ENCODE peak calls at places on chromosomes 13 and 19, in four cellular contexts. Z is fibroblast of lung, U is K562, E is Peyer's patch. F is an unnamed sample.

GRCh38 chr13:48235100-48235813 is 2.3 kb downstream of the ITM2B start:
- DNase-seq in Z (peak), U (no peak), E (peak), F (peak)

GRCh38 chr13:95386370-95386769 is 85.1 kb upstream of the ABCC4 start:
- DNase-seq in Z (no peak), U (no peak), E (no peak), F (no peak)

GRCh38 chr13:51832471-51833152 is 12.4 kb downstream of the TMEM272 start:
- DNase-seq in Z (peak), U (peak), E (peak), F (peak)

GRCh38 chr13:100245099-100245498 is 156.2 kb downstream of the PCCA start:
- DNase-seq in Z (peak), U (no peak), E (no peak), F (no peak)

GRCh38 chr19:35110974-35111373 is 4.6 kb upstream of the FXYD3 start:
- DNase-seq in Z (no peak), U (peak), E (no peak), F (no peak)

GRCh38 chr13:47250141-47250540 is 353.3 kb upstream of the HTR2A start:
- DNase-seq in Z (peak), U (no peak), E (no peak), F (no peak)

GRCh38 chr13:109784590-109785140 is 1.7 kb downstream of the IRS2 start:
- DNase-seq in Z (peak), U (no peak), E (peak), F (peak)

GRCh38 chr13:104937881-104938280 is 1597.6 kb downstream of the EFNB2 start:
- DNase-seq in Z (no peak), U (no peak), E (no peak), F (no peak)

GRCh38 chr13:80458546-80458945 is 117.6 kb upstream of the SPRY2 start:
- DNase-seq in Z (no peak), U (no peak), E (no peak), F (no peak)

GRCh38 chr13:111115841-111116500 is 861 bp downstream of the ARHGEF7 start:
- DNase-seq in Z (peak), U (no peak), E (no peak), F (no peak)

GRCh38 chr13:69999875-70000274 is 107.8 kb upstream of the ATXN8OS start:
- DNase-seq in Z (no peak), U (no peak), E (no peak), F (no peak)

GRCh38 chr19:54448037-54448773 is 794 bp upstream of the LENG8 start:
- DNase-seq in Z (peak), U (peak), E (peak), F (peak)

GRCh38 chr19:37988758-37989635 is 82.0 kb downstream of the SIPA1L3 start:
- DNase-seq in Z (peak), U (no peak), E (no peak), F (no peak)

GRCh38 chr13:35964764-35965163 is 166.4 kb downstream of the DCLK1 start:
- DNase-seq in Z (no peak), U (no peak), E (no peak), F (no peak)

GRCh38 chr19:46635920-46636761 is at the start of gene GNG8:
- DNase-seq in Z (no peak), U (peak), E (no peak), F (no peak)

GRCh38 chr13:37492061-37492460 is 106.5 kb downstream of the POSTN start:
- DNase-seq in Z (peak), U (no peak), E (no peak), F (no peak)

GRCh38 chr13:50867641-50867952 is 24.1 kb upstream of the DLEU7 start:
- DNase-seq in Z (no peak), U (no peak), E (no peak), F (no peak)

GRCh38 chr19:3366104-3366760 is at the start of gene NFIC:
- DNase-seq in Z (peak), U (peak), E (peak), F (peak)

GRCh38 chr19:51742736-51743288 is 8.9 kb downstream of the FPR1 start:
- DNase-seq in Z (peak), U (no peak), E (no peak), F (no peak)

GRCh38 chr13:42119091-42119490 is 70.6 kb downstream of the DGKH start:
- DNase-seq in Z (no peak), U (no peak), E (no peak), F (no peak)

GRCh38 chr19:3096902-3097326 is 2.8 kb downstream of the GNA11 start:
- DNase-seq in Z (no peak), U (no peak), E (no peak), F (no peak)

GRCh38 chr13:95530178-95530577 is 22.3 kb upstream of the CLDN10 start:
- DNase-seq in Z (peak), U (no peak), E (no peak), F (no peak)

GRCh38 chr13:49410006-49410405 is 33.9 kb downstream of the CAB39L start:
- DNase-seq in Z (no peak), U (no peak), E (no peak), F (no peak)

GRCh38 chr13:114089341-114089740 is 43.1 kb downstream of the RASA3 start:
- DNase-seq in Z (no peak), U (no peak), E (peak), F (no peak)

GRCh38 chr19:41299046-41299754 is 10.8 kb upstream of the CCDC97 start:
- DNase-seq in Z (peak), U (no peak), E (peak), F (no peak)

GRCh38 chr19:6048348-6048747 is 62.0 kb downstream of the RFX2 start:
- DNase-seq in Z (no peak), U (no peak), E (peak), F (no peak)
- H3K4me3 ChIP-seq in Z (no peak), U (no peak), E (no peak), F (no peak)

DNA sequence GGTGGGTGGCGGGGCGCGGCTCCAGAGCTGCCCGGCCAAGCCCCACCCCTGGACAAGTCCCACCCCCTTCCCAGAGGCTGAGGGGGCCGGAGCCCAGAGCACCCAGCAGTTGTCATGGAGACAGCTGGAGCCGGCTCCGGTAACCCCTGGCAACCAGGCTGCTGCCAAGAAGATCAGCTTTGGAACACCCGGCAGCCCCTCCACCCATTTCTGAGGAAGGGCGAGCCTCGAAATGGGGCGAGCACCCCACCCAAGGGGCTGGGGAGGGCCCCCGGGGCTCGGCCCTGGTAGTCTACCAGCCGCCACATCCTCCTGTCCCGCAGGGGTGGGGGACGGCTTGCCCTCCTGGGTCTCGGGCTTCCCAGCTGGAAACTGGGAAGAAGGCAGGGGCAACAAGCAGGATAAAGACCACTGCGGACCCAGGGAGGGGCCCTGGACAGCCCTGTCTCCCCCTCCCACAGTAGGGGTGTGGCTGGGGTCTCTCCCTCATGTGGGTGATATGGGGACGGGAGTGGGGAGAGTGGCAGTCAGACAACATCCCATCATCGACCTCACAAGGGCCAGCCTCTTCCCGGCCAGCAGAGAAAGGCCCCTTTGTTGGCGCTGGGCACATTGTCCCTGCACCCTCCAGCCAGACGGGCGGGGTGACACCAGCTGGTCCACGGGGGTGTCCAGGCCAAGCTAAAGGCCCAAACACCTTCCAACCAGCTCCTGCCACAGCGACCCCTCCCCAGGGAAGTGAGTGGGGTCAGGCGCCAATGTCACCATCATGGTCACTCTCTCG is 1.5 kb downstream of the CERS1 start:
- DNase-seq in Z (peak), U (peak), E (no peak), F (peak)
- H3K4me3 ChIP-seq in Z (peak), U (no peak), E (peak), F (peak)

GRCh38 chr13:33659894-33660293 is 158.1 kb upstream of the RFC3 start:
- DNase-seq in Z (no peak), U (no peak), E (no peak), F (no peak)

GRCh38 chr13:33662392-33662791 is 155.6 kb upstream of the RFC3 start:
- DNase-seq in Z (no peak), U (no peak), E (no peak), F (no peak)

GRCh38 chr13:33651766-33652165 is 166.2 kb upstream of the RFC3 start:
- DNase-seq in Z (no peak), U (no peak), E (no peak), F (no peak)

DNA sequence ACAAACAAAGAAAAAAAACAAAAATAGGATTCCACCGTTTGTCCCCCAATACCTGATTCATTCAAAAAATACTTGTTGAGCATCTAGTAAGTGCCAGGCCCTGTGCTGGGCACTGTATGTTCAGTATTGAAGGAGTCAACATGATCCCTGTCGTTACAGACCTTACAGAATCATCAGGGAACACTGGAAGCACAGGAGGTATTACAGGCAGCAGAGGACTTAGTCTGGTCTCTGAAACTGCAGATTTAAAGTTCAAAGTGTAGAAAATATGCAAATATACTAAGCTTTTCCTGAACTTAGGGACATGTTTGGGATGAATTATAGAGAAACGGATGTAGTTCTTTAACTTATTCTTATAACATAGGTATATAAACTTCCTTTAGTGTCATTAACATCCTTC is 160.7 kb upstream of the RFC3 start:
- DNase-seq in Z (no peak), U (no peak), E (no peak), F (no peak)
- H3K4me3 ChIP-seq in Z (no peak), U (no peak), E (no peak), F (no peak)

DNA sequence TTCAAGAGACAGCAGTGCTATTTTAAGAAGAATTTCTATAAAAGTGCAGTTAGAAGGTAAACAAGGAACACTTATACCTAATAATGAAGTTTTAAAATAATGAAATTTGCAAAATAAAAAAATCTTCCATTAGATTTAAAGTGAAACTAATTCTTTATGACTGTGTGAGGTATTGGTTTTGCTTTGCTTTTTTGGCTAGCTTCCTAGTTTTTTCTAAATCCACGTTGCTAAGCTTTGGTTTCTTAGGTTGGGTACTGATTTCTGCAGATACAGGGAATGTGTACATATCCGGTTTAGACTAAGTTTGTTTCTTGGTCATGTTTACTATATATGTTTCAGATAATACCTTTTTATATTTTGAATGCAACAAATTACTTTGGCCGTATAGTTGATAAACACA is 59.8 kb downstream of the SLC7A9 start:
- DNase-seq in Z (no peak), U (no peak), E (no peak), F (no peak)
- H3K4me3 ChIP-seq in Z (no peak), U (no peak), E (no peak), F (no peak)

GRCh38 chr19:4401482-4402170 is 814 bp upstream of the CHAF1A start:
- DNase-seq in Z (no peak), U (no peak), E (no peak), F (no peak)
- H3K4me3 ChIP-seq in Z (peak), U (peak), E (peak), F (peak)

GRCh38 chr19:15555759-15556633 is 47.7 kb downstream of the CYP4F22 start:
- DNase-seq in Z (peak), U (peak), E (peak), F (peak)

GRCh38 chr19:15557223-15557622 is 48.9 kb downstream of the CYP4F22 start:
- DNase-seq in Z (no peak), U (no peak), E (peak), F (no peak)

GRCh38 chr19:15562145-15562544 is 52.9 kb upstream of the CYP4F8 start:
- DNase-seq in Z (no peak), U (no peak), E (no peak), F (no peak)

GRCh38 chr19:15551183-15552004 is 43.1 kb downstream of the CYP4F22 start:
- DNase-seq in Z (no peak), U (peak), E (peak), F (peak)

GRCh38 chr19:15556634-15557181 is 48.4 kb downstream of the CYP4F22 start:
- DNase-seq in Z (no peak), U (no peak), E (no peak), F (no peak)
- H3K4me3 ChIP-seq in Z (no peak), U (no peak), E (no peak), F (no peak)

GRCh38 chr19:40216013-40216776 is 2.0 kb downstream of the TTC9B start:
- DNase-seq in Z (no peak), U (no peak), E (no peak), F (no peak)
- H3K4me3 ChIP-seq in Z (no peak), U (no peak), E (no peak), F (no peak)

DNA sequence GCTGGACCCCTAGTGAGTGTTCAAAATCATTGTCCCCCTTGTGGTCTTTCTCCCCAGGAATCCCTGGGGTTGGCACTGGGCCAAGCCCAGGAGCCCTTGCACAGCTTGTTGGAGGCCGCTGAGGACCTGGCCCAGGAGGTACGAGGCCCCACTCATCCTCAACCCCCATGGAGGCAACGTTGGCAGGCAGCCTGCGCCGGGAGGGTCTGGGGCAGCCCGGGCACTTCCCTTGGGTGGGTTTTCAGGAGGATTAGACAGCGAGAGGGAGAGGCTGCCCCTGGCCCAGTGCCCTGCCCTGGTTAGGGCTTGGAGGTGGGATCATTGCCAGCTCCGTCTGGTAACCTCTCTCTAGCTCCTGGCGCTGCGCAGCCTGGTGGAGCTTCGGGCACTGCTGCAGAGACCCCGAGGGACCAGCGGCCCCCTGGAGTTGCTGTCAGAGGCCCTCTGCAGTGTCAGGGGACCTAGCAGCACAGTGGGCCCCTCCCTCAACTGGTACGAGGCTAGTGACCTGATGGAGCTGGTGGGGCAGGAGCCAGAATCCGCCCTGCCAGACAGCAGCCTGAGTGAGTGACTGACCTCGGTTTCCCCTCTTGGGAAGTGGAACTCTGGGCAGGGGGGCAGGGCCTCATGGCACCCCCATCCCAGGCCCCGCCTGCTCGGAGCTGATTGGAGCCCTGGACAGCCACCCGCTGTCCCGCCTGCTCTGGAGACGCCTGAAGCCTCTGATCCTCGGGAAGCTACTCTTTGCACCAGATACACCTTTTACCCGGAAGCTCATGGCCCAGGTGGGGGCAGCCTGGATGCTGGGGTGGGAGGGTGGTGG is 3.0 kb downstream of the ABCA7 start:
- DNase-seq in Z (no peak), U (no peak), E (no peak), F (peak)
- H3K4me3 ChIP-seq in Z (no peak), U (peak), E (peak), F (peak)

DNA sequence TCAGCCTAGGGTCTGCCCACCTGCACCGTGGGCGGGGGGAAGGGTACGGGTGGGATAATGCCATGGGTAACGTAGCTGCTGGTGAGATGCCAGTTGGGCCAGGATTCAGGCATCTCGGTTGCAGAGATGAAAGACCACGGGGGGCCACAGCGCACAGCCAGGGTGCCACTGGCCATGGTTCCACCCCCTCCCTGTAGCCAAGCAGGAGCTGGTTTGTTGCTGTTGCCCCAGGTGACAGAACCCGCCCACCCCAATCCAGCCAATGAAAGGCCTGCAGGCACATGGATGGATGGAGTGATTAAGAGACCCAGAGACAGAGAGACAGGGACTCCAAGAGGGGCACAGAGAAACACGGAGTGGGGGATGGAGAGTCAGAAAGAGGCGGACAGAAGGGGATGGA is 1.0 kb upstream of the CGB7 start:
- DNase-seq in Z (peak), U (peak), E (no peak), F (peak)
- H3K4me3 ChIP-seq in Z (no peak), U (no peak), E (no peak), F (no peak)

DNA sequence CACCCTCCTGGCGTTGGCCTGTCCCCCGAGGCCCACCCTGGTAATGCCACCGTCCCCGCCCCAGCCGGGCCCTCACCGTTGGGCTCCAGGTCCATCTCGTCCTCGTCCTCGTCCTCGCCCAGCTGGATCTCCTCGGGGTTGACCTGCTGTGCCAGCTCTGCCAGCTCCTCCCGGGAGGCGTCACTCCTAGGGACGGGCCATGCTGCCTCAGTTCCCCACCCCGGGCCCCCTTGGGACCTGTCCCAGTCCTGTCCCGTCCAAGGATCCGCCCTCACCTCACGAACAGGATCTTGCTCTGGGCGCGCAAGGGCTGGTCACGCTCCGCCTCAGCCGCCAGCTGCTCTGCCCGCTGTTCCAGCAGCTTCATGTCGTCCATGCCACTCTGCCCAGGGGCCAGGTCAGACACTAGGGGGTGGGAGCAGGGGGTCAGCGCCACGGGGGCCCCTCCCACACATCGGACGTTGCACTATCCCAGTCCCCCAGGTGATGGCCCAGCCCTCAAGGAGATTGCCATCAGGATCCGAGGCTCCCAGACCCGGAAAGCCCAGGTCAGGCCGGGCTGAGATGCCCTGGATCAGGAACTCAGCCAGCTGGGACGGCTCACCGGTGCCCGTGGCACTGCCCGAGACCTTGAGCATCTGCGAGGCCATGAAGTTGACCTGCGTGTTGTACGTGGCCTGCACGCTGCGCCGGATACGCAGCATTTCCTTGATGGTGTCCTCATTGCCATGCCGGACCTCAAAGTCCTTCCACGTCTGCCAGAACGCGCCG is 9.5 kb downstream of the XAB2 start:
- DNase-seq in Z (no peak), U (no peak), E (no peak), F (peak)
- H3K4me3 ChIP-seq in Z (no peak), U (no peak), E (no peak), F (peak)

F was measured in BE2C.